ENCODE peak calls at places on chromosomes 6 and 20, in ten cellular contexts. L, F, Z, X, R, V, W, J, B and E are unnamed samples.

GRCh38 chr20:3315110-3315509 is 76.1 kb upstream of the SLC4A11 start:
- DNase-seq in L (no peak), F (no peak), Z (no peak), X (no peak), R (no peak), V (no peak), W (no peak), J (no peak), B (no peak), E (no peak)

GRCh38 chr6:67558985-67559384 is 1076.1 kb upstream of the ADGRB3 start:
- DNase-seq in L (no peak), F (no peak), Z (no peak), X (no peak), R (no peak), V (no peak), W (no peak), J (no peak), B (no peak), E (no peak)

GRCh38 chr20:1448081-1448627 is 18.5 kb downstream of the NSFL1C start:
- DNase-seq in L (no peak), F (no peak), Z (no peak), X (peak; percentile 17), R (no peak), V (no peak), W (no peak), J (no peak), B (no peak), E (no peak)

GRCh38 chr20:41006936-41007871 is 21.4 kb upstream of the TOP1 start:
- DNase-seq in L (no peak), F (no peak), Z (no peak), X (no peak), R (no peak), V (no peak), W (no peak), J (no peak), B (no peak), E (no peak)

GRCh38 chr6:56938634-56939294 is 16.1 kb upstream of the BEND6 start:
- DNase-seq in L (peak; percentile 100), F (no peak), Z (no peak), X (no peak), R (no peak), V (peak; percentile 100), W (no peak), J (peak; percentile 99), B (no peak), E (no peak)

GRCh38 chr6:35581633-35582032 is 68.9 kb upstream of the TULP1 start:
- DNase-seq in L (no peak), F (no peak), Z (no peak), X (no peak), R (no peak), V (no peak), W (no peak), J (no peak), B (no peak), E (no peak)

GRCh38 chr6:3286641-3287171 is 28.0 kb downstream of the PSMG4 start:
- DNase-seq in L (no peak), F (no peak), Z (no peak), X (no peak), R (no peak), V (no peak), W (no peak), J (no peak), B (no peak), E (peak; percentile 69)

GRCh38 chr6:131694832-131695426 is 6.3 kb downstream of the OR2A4 start:
- DNase-seq in L (peak; percentile 60), F (no peak), Z (peak; percentile 56), X (no peak), R (no peak), V (peak; percentile 43), W (peak; percentile 1), J (peak; percentile 40), B (no peak), E (no peak)

GRCh38 chr6:158219229-158219628 is 51.1 kb downstream of the GTF2H5 start:
- DNase-seq in L (peak; percentile 98), F (no peak), Z (no peak), X (no peak), R (no peak), V (peak; percentile 98), W (no peak), J (peak; percentile 94), B (no peak), E (no peak)

GRCh38 chr6:150689900-150690590 is 90.4 kb downstream of the PLEKHG1 start:
- DNase-seq in L (no peak), F (no peak), Z (no peak), X (no peak), R (no peak), V (no peak), W (no peak), J (no peak), B (no peak), E (no peak)

GRCh38 chr6:18503588-18504231 is 116.6 kb downstream of the RNF144B start:
- DNase-seq in L (peak; percentile 80), F (no peak), Z (peak; percentile 61), X (no peak), R (no peak), V (peak; percentile 64), W (peak; percentile 5), J (peak; percentile 59), B (no peak), E (no peak)

GRCh38 chr6:18262812-18263560 is 1.3 kb downstream of the DEK start:
- DNase-seq in L (peak; percentile 11), F (no peak), Z (no peak), X (no peak), R (no peak), V (peak; percentile 29), W (peak; percentile 23), J (no peak), B (no peak), E (no peak)

GRCh38 chr6:142945446-142946180 is 637 bp upstream of the HIVEP2 start:
- DNase-seq in L (peak; percentile 62), F (peak; percentile 41), Z (no peak), X (peak; percentile 84), R (peak; percentile 28), V (no peak), W (peak; percentile 70), J (peak; percentile 31), B (peak; percentile 83), E (peak; percentile 92)

GRCh38 chr6:41503841-41504525 is 42.2 kb upstream of the FOXP4 start:
- DNase-seq in L (no peak), F (no peak), Z (no peak), X (peak; percentile 69), R (no peak), V (peak; percentile 16), W (no peak), J (no peak), B (no peak), E (no peak)

GRCh38 chr20:64254571-64255360 is 782 bp upstream of the PCMTD2 start:
- DNase-seq in L (no peak), F (no peak), Z (no peak), X (peak; percentile 55), R (no peak), V (no peak), W (no peak), J (no peak), B (no peak), E (peak; percentile 79)

GRCh38 chr20:62728028-62728780 is 19.6 kb downstream of the NTSR1 start:
- DNase-seq in L (no peak), F (no peak), Z (no peak), X (no peak), R (no peak), V (no peak), W (no peak), J (no peak), B (no peak), E (peak; percentile 73)

GRCh38 chr6:56954389-56955170 is at the start of gene BEND6:
- DNase-seq in L (peak; percentile 80), F (no peak), Z (no peak), X (peak; percentile 69), R (no peak), V (peak; percentile 67), W (no peak), J (peak; percentile 73), B (peak; percentile 64), E (peak; percentile 79)

GRCh38 chr20:51469578-51470520 is 72.7 kb downstream of the NFATC2 start:
- DNase-seq in L (no peak), F (no peak), Z (no peak), X (no peak), R (no peak), V (no peak), W (no peak), J (no peak), B (no peak), E (peak; percentile 64)

GRCh38 chr6:123659960-123660748 is 23.4 kb upstream of the TRDN start:
- DNase-seq in L (no peak), F (no peak), Z (no peak), X (no peak), R (no peak), V (no peak), W (no peak), J (no peak), B (no peak), E (no peak)

GRCh38 chr6:36769676-36770499 is 69.4 kb downstream of the CPNE5 start:
- DNase-seq in L (peak; percentile 75), F (no peak), Z (no peak), X (peak; percentile 71), R (no peak), V (peak; percentile 24), W (no peak), J (peak; percentile 35), B (no peak), E (peak; percentile 87)

GRCh38 chr6:131258816-131259476 is 123.7 kb downstream of the AKAP7 start:
- DNase-seq in L (no peak), F (no peak), Z (no peak), X (no peak), R (no peak), V (peak; percentile 53), W (no peak), J (no peak), B (no peak), E (no peak)

GRCh38 chr6:135853227-135853626 is 1.7 kb downstream of the PDE7B start:
- DNase-seq in L (no peak), F (no peak), Z (no peak), X (no peak), R (no peak), V (no peak), W (no peak), J (no peak), B (no peak), E (no peak)

GRCh38 chr20:31760457-31761240 is 21.6 kb downstream of the TPX2 start:
- DNase-seq in L (peak; percentile 94), F (no peak), Z (no peak), X (no peak), R (no peak), V (no peak), W (no peak), J (no peak), B (no peak), E (no peak)

GRCh38 chr6:72624557-72625160 is 2.8 kb downstream of the KCNQ5 start:
- DNase-seq in L (peak; percentile 69), F (no peak), Z (no peak), X (no peak), R (no peak), V (peak; percentile 19), W (no peak), J (no peak), B (no peak), E (no peak)